ENCODE peak calls at places on chromosomes 11 and 22, in four cellular contexts. One of them, this sample, is unnamed.

GRCh38 chr11:117930668-117931330 is 1.6 kb upstream of the TMPRSS13 start:
- DNase-seq in PC-3: no peak
- DNase-seq in MM.1S: no peak
- DNase-seq in GM23248: no peak
- DNase-seq in this sample: no peak

GRCh38 chr11:122044086-122044485 is 71.9 kb downstream of the BLID start:
- DNase-seq in MM.1S: no peak
- DNase-seq in GM23248: peak
- DNase-seq in PC-3: peak
- DNase-seq in this sample: no peak

GRCh38 chr11:17575431-17576425 is 28.7 kb downstream of the OTOG start:
- DNase-seq in MM.1S: no peak
- DNase-seq in GM23248: no peak
- DNase-seq in PC-3: no peak
- DNase-seq in this sample: no peak

GRCh38 chr11:5809905-5810792 is 1.4 kb downstream of the OR52N2 start:
- DNase-seq in PC-3: no peak
- DNase-seq in GM23248: no peak
- DNase-seq in MM.1S: no peak
- DNase-seq in this sample: no peak

GRCh38 chr11:40381481-40381880 is 1078.0 kb downstream of the LRRC4C start:
- DNase-seq in PC-3: no peak
- DNase-seq in MM.1S: no peak
- DNase-seq in GM23248: no peak
- DNase-seq in this sample: no peak

GRCh38 chr11:83711035-83711630 is 425.0 kb upstream of the CCDC90B start:
- DNase-seq in MM.1S: no peak
- DNase-seq in GM23248: peak
- DNase-seq in PC-3: no peak
- DNase-seq in this sample: no peak

GRCh38 chr22:44351685-44352377 is 39.1 kb upstream of the SHISAL1 start:
- DNase-seq in MM.1S: no peak
- DNase-seq in GM23248: peak
- DNase-seq in PC-3: peak
- DNase-seq in this sample: peak

GRCh38 chr22:36298118-36298517 is 45.2 kb downstream of the APOL1 start:
- DNase-seq in GM23248: no peak
- DNase-seq in MM.1S: no peak
- DNase-seq in PC-3: no peak
- DNase-seq in this sample: no peak

GRCh38 chr11:15819679-15820286 is 536.6 kb downstream of the SOX6 start:
- DNase-seq in GM23248: peak
- DNase-seq in MM.1S: peak
- DNase-seq in PC-3: peak
- DNase-seq in this sample: no peak

GRCh38 chr11:128210148-128210940 is 377.0 kb downstream of the ETS1 start:
- DNase-seq in MM.1S: no peak
- DNase-seq in PC-3: peak
- DNase-seq in GM23248: peak
- DNase-seq in this sample: no peak

GRCh38 chr11:116808262-116809175 is 14.6 kb downstream of the APOA4 start:
- DNase-seq in MM.1S: no peak
- DNase-seq in PC-3: peak
- DNase-seq in GM23248: peak
- DNase-seq in this sample: no peak

GRCh38 chr11:1389932-1390587 is at the start of gene BRSK2:
- DNase-seq in GM23248: peak
- DNase-seq in PC-3: no peak
- DNase-seq in MM.1S: no peak
- DNase-seq in this sample: no peak

GRCh38 chr22:31646186-31647019 is 15.6 kb downstream of the PISD start:
- DNase-seq in MM.1S: no peak
- DNase-seq in GM23248: peak
- DNase-seq in PC-3: peak
- DNase-seq in this sample: no peak

GRCh38 chr11:126997196-126997595 is 3.4 kb downstream of the KIRREL3 start:
- DNase-seq in GM23248: peak
- DNase-seq in MM.1S: no peak
- DNase-seq in PC-3: no peak
- DNase-seq in this sample: no peak

GRCh38 chr11:74746868-74747267 is 1.8 kb upstream of the RNF169 start:
- DNase-seq in PC-3: no peak
- DNase-seq in GM23248: no peak
- DNase-seq in MM.1S: no peak
- DNase-seq in this sample: peak

GRCh38 chr11:62068730-62069129 is 55.1 kb upstream of the INCENP start:
- DNase-seq in MM.1S: no peak
- DNase-seq in GM23248: no peak
- DNase-seq in PC-3: no peak
- DNase-seq in this sample: no peak

GRCh38 chr11:2185324-2186085 is 13.9 kb upstream of the TH start:
- DNase-seq in PC-3: no peak
- DNase-seq in GM23248: no peak
- DNase-seq in MM.1S: no peak
- DNase-seq in this sample: peak

GRCh38 chr11:112780351-112781043 is 180.7 kb upstream of the NCAM1 start:
- DNase-seq in GM23248: peak
- DNase-seq in MM.1S: no peak
- DNase-seq in PC-3: peak
- DNase-seq in this sample: no peak

GRCh38 chr11:128313931-128314330 is 273.4 kb downstream of the ETS1 start:
- DNase-seq in GM23248: no peak
- DNase-seq in PC-3: no peak
- DNase-seq in MM.1S: no peak
- DNase-seq in this sample: no peak

GRCh38 chr22:36166086-36166485 is 5.5 kb upstream of the APOL3 start:
- DNase-seq in MM.1S: no peak
- DNase-seq in PC-3: no peak
- DNase-seq in GM23248: no peak
- DNase-seq in this sample: no peak

GRCh38 chr11:67321313-67321871 is 18.1 kb downstream of the SSH3 start:
- DNase-seq in GM23248: no peak
- DNase-seq in MM.1S: no peak
- DNase-seq in PC-3: no peak
- DNase-seq in this sample: no peak

GRCh38 chr11:35029979-35030378 is 109.0 kb upstream of the CD44 start:
- DNase-seq in PC-3: peak
- DNase-seq in MM.1S: no peak
- DNase-seq in GM23248: peak
- DNase-seq in this sample: no peak

GRCh38 chr11:118649941-118650340 is 29.5 kb downstream of the TREH start:
- DNase-seq in GM23248: no peak
- DNase-seq in PC-3: no peak
- DNase-seq in MM.1S: no peak
- DNase-seq in this sample: no peak

GRCh38 chr22:22881116-22882032 is 6.2 kb upstream of the IGLL5 start:
- DNase-seq in GM23248: no peak
- DNase-seq in MM.1S: peak
- DNase-seq in PC-3: no peak
- DNase-seq in this sample: peak

GRCh38 chr22:22882033-22882717 is 5.4 kb upstream of the IGLL5 start:
- DNase-seq in MM.1S: peak
- DNase-seq in GM23248: peak
- DNase-seq in PC-3: peak
- DNase-seq in this sample: no peak

GRCh38 chr22:22884888-22885840 is 2.5 kb upstream of the IGLL5 start:
- DNase-seq in PC-3: no peak
- DNase-seq in GM23248: no peak
- DNase-seq in MM.1S: peak
- DNase-seq in this sample: no peak

GRCh38 chr22:22884010-22884887 is 3.4 kb upstream of the IGLL5 start:
- DNase-seq in MM.1S: peak
- DNase-seq in GM23248: peak
- DNase-seq in PC-3: peak
- DNase-seq in this sample: peak

DNA sequence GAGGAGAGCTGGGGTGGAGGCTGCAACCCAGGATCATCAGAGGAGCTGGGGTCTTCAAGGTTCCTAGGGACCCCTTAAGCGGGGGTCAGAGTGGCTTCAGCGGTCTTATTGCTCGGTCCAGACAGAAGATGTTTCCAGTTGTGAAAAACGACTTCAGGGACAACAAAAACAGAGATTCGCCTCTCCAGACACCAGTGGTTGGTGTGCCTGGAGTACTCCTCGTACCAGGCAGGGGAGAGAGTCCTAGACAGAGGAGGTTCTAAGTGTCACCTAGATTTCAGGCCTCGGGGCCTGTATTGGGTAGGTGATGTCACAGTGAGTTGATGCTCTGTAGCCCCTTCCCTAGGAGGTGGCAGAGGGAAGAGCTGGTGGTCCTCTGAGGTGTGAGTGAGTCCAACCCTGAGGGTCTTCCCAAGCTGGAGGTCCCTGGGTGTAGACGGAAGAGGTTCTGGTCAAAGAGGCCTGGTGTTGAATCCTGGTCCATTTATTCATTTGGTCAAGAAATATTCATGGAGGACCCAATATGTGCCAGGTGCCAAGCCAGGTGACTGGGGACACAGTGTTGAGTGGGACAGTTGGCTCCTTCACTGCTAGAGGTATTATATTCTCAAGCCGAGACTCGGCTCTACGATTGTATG is 4.4 kb upstream of the IGLL5 start:
- DNase-seq in PC-3: no peak
- DNase-seq in MM.1S: no peak
- DNase-seq in GM23248: no peak
- DNase-seq in this sample: no peak
- TF ChIP-seq EZH2phosphoT487 in PC-3: no peak
- TF ChIP-seq EZH2phosphoT487 in MM.1S: no peak
- TF ChIP-seq EZH2phosphoT487 in GM23248: no peak
- TF ChIP-seq EZH2phosphoT487 in this sample: no peak

DNA sequence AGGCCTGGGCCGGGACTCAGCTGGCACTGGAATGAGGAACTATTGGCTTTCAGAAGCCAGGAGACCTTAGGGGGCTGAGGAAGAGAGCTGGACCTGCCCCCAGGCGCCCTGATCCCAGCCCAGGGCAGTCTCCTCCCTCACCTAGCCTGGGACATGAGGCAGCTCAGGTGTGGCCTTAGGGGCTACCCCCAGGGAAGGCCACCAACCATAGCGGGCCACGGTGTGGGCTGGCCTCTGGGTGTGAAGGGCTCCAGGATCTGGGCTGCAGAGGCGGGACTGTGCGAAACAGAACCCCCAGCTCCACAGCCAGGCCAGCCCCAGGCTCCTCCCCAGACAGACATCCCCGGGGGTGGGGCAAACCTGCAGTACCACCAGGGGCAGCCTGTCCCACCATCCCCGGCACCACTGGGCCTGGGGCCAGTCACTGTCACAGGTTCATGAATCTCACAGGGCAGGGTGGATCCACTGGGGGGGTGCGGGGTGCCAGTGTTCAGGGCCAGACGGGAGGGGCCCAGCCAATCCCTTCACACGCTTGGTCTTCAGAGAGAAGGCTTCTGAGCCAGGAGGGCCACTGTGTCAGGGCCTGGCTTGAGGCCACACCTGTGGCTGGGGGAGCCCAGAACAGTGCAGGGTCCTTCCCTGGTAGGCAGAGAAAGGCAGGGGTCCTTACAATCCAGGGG is 3.5 kb downstream of the PLXNB2 start:
- DNase-seq in PC-3: peak
- DNase-seq in MM.1S: no peak
- DNase-seq in GM23248: peak
- DNase-seq in this sample: peak
- TF ChIP-seq EZH2phosphoT487 in PC-3: no peak
- TF ChIP-seq EZH2phosphoT487 in MM.1S: no peak
- TF ChIP-seq EZH2phosphoT487 in GM23248: no peak
- TF ChIP-seq EZH2phosphoT487 in this sample: no peak

DNA sequence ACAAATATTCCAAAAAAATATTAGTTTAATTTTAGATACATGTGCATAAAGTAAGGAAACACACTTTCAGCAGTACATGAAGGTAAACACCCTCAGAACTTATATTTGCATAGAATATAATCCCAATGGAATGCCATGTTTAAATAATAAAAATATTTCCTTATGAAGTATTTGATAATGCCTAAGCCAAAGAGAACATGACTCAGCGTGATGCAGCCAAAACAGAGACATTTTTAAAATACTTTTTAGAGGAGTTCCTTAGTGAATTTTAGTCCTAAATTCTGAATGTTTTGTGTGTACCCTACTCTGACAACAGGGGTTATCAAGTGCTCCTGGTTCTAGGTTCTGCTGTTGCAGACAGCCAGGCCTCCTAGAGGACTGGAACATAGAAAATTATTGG is 39.1 kb upstream of the POU2AF2 start:
- DNase-seq in PC-3: peak
- DNase-seq in MM.1S: no peak
- DNase-seq in GM23248: peak
- DNase-seq in this sample: no peak
- TF ChIP-seq EZH2phosphoT487 in PC-3: no peak
- TF ChIP-seq EZH2phosphoT487 in MM.1S: no peak
- TF ChIP-seq EZH2phosphoT487 in GM23248: no peak
- TF ChIP-seq EZH2phosphoT487 in this sample: no peak

GRCh38 chr11:57237204-57237681 is at the start of gene APLNR:
- DNase-seq in GM23248: no peak
- DNase-seq in PC-3: no peak
- DNase-seq in MM.1S: no peak
- DNase-seq in this sample: no peak
- TF ChIP-seq EZH2phosphoT487 in GM23248: no peak
- TF ChIP-seq EZH2phosphoT487 in PC-3: no peak
- TF ChIP-seq EZH2phosphoT487 in MM.1S: no peak
- TF ChIP-seq EZH2phosphoT487 in this sample: no peak

GRCh38 chr22:23281406-23282088 is 101.2 kb downstream of the BCR start:
- DNase-seq in PC-3: peak
- DNase-seq in MM.1S: peak
- DNase-seq in GM23248: peak
- DNase-seq in this sample: peak
- TF ChIP-seq EZH2phosphoT487 in PC-3: no peak
- TF ChIP-seq EZH2phosphoT487 in MM.1S: no peak
- TF ChIP-seq EZH2phosphoT487 in GM23248: no peak
- TF ChIP-seq EZH2phosphoT487 in this sample: no peak